ENCODE peak calls at places on chromosomes 13 and 19, in five cellular contexts. F, N, S, X and Q are unnamed samples.

GRCh38 chr13:37886879-37887278 is 17.3 kb upstream of the TRPC4 start:
- DNase-seq in N (no peak), S (no peak), F (no peak), X (no peak), Q (no peak)

GRCh38 chr19:9323557-9323918 is 441 bp upstream of the ZNF559 start:
- DNase-seq in S (peak), N (peak), F (peak), X (peak), Q (peak)

GRCh38 chr13:110509478-110509926 is 52.0 kb downstream of the RAB20 start:
- DNase-seq in X (no peak), N (no peak), F (no peak), S (no peak), Q (no peak)

GRCh38 chr13:95298971-95299627 is 2.2 kb downstream of the ABCC4 start:
- DNase-seq in F (peak), S (no peak), X (no peak), N (peak), Q (no peak)

GRCh38 chr13:23731709-23732108 is 157.5 kb downstream of the MIPEP start:
- DNase-seq in N (no peak), S (no peak), F (no peak), X (no peak), Q (no peak)

GRCh38 chr13:111326981-111327642 is 6.7 kb downstream of the TEX29 start:
- DNase-seq in S (no peak), N (no peak), F (no peak), X (no peak), Q (no peak)

GRCh38 chr19:7386308-7386707 is 37.6 kb downstream of the ARHGEF18 start:
- DNase-seq in F (no peak), X (no peak), S (no peak), N (peak), Q (no peak)

GRCh38 chr13:31431722-31432137 is 232.0 kb downstream of the B3GLCT start:
- DNase-seq in X (peak), N (peak), S (peak), F (peak), Q (peak)

GRCh38 chr19:45615795-45616708 is 14.0 kb upstream of the GPR4 start:
- DNase-seq in F (peak), S (peak), X (no peak), N (peak), Q (peak)

GRCh38 chr13:107466326-107466725 is 749.0 kb downstream of the LIG4 start:
- DNase-seq in S (no peak), X (no peak), F (peak), N (peak), Q (no peak)

GRCh38 chr19:54662730-54663129 is at the start of gene LILRB4:
- DNase-seq in N (peak), X (no peak), S (peak), F (no peak), Q (no peak)

DNA sequence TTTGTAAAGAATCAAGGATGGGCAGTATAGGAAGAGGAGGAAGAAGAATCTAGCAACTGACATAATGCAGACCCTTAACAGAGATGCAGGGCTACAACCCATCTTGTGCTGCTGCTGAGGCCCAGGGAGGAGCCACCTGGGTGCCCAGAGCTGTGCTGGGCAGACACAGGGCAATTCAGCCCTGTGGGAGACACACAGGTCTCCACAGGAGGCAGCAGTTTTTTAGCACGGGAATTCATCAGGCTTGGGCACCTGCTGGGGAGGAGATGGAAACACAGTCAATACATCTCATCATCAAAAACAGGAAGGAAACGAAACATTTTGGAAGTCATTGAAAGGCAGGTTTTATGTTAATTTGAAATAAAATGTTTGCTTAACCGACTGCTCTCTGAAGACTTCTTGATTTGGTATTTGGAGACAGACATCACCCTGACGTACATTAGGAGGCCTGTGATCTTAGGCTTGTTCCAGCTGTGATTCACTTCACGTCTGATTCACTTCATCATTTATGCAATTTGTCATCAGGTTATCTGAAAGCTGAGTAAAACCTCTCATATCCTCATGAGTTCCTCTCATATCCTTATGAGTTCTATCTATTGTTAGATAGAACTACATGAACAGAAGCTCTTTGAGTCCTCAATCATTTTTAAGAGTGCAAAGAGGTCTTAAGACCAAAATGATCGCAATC is 77.4 kb downstream of the CYSLTR2 start:
- DNase-seq in X (no peak), N (no peak), S (no peak), F (peak), Q (no peak)
- H3K27ac ChIP-seq in X (no peak), N (no peak), S (no peak), F (no peak), Q (no peak)

DNA sequence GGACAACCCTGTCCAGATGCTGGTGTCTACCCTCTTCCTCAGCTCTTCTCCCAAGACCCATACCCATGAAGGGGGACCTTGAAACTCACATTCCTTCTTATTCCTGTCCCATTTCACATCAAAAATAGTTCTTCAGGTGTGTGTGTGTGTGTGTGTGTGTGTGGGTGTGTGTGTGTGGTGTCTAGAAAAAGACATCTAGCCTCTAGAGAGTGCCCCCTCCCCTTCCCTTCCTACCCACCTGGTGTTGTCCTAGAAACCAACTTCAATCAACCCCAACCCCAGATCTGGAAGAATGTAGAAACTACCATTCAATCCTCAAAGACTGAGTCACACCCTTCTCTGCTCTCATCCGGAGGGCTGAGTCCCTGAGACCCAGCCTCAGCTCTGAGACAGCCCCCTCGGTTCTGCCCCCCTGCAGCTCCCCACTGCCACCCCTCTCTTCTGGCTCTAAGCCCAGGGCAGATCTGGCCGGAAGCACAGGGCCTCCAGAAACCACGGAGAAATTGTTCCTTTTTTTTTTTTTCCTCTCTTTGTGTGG is 3.5 kb downstream of the KCNN4 start:
- DNase-seq in F (no peak), S (no peak), X (no peak), N (no peak), Q (no peak)
- H3K27ac ChIP-seq in F (no peak), S (peak), X (no peak), N (no peak), Q (no peak)

GRCh38 chr13:65260938-65261880 is 1968.9 kb downstream of the PCDH9 start:
- DNase-seq in N (no peak), F (no peak), X (no peak), S (no peak), Q (no peak)
- H3K27ac ChIP-seq in N (no peak), F (no peak), X (no peak), S (no peak), Q (no peak)

GRCh38 chr13:74037762-74038161 is 96.4 kb downstream of the KLF12 start:
- DNase-seq in N (no peak), X (no peak), F (no peak), S (no peak), Q (no peak)
- H3K27ac ChIP-seq in N (peak), X (no peak), F (no peak), S (no peak), Q (no peak)

GRCh38 chr13:105821337-105821736 is 714.1 kb downstream of the EFNB2 start:
- DNase-seq in N (no peak), F (no peak), S (no peak), X (no peak), Q (no peak)

GRCh38 chr13:105827074-105827473 is 708.4 kb downstream of the EFNB2 start:
- DNase-seq in S (no peak), F (no peak), N (no peak), X (no peak), Q (no peak)

GRCh38 chr13:105820415-105820814 is 715.0 kb downstream of the EFNB2 start:
- DNase-seq in F (no peak), N (no peak), S (no peak), X (no peak), Q (no peak)

DNA sequence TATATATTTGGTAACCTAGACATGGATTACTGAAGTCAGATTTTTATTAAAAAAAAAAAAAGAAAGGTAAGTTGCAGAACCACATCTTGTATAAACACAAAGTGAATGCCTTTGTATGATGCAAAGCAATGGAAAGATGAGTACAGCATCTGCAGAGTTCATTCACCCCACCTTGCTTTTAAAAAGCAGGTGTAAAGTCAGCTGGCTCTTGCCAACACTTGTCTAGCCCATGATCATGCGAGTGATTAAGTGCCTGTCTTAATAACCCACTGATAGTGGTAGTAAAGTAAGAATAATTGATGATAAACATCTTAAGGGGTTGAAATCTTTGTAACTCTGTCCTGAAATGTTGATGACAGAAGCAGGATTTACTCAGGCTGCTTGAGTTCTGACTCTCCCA is 710.4 kb downstream of the EFNB2 start:
- DNase-seq in X (no peak), F (no peak), N (no peak), S (no peak), Q (no peak)
- H3K27ac ChIP-seq in X (no peak), F (no peak), N (no peak), S (no peak), Q (no peak)

GRCh38 chr19:27796073-27796472 is 1416.9 kb downstream of the UQCRFS1 start:
- DNase-seq in X (no peak), S (no peak), N (no peak), F (no peak), Q (no peak)

GRCh38 chr19:27793128-27793643 is 1419.8 kb downstream of the UQCRFS1 start:
- DNase-seq in N (peak), F (peak), X (peak), S (no peak), Q (peak)

GRCh38 chr19:27795369-27795768 is 1417.6 kb downstream of the UQCRFS1 start:
- DNase-seq in S (no peak), N (no peak), F (no peak), X (no peak), Q (no peak)

GRCh38 chr19:27793644-27794443 is 1419.1 kb downstream of the UQCRFS1 start:
- DNase-seq in F (peak), S (peak), X (peak), N (peak), Q (peak)

DNA sequence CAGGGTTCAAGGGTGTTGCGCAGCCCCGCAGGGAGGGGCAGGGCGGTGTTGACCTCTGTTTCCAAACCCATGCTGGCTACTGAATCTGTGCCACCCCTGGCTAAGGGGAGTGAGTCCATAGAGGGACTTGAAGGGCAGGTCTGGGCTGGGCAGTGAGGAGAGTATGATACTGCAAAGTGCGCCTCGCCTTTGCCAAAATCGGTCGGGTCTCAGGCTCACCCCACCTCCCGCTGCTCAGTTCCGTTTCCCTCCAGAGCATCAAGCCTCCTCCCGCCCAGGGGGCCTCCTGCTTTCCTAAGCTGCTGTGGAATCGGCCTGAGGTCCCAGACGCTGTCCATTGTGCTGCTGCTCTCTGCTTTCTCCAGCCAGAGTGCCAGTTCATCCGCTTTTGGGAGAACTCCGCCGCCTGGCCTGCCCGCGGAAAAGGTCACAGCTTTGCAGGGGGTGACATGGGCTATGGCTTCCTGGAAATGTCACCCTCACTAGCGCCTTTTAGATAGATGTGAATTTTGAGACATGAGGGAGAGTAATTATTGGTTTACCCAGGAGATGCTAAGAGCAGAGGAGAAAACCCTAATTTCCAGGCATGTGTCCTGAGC is 1418.4 kb downstream of the UQCRFS1 start:
- DNase-seq in N (no peak), X (no peak), S (no peak), F (peak), Q (no peak)
- H3K27ac ChIP-seq in N (no peak), X (peak), S (peak), F (peak), Q (peak)

DNA sequence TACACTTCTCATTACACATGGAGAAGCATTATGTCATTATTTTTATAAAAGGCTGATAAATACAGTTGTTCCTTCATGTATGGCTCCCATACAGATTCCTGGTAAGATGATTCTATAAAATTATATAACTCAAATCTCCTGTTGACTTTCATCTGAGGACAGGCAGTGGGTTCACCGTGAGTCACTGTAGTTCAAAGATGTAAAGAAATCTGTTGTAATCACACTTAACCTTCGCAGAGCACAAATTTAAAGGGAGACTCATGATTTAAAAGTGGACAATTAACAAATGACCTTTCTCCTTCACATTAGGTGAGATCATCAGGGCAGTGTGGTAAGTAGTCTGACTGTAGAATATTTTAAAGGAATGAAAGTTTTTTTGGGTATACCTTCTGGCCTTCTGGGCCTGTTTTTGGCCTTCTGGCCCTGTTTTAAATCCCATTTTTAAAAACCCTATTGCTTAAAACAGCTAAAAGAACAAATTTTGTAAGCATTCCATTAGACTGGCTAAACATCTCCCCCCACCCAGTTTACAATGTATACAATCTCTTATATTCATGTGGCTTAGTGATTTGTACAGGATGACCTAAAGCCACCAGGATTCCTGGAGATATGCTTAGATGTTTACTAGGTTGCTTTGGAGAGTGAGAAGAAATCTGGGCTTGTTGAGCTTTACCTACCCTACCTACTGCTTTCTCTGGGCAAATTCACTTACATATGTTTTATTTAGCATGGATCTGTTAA is 171.2 kb downstream of the ITGBL1 start:
- DNase-seq in F (peak), X (no peak), S (no peak), N (peak), Q (no peak)
- H3K27ac ChIP-seq in F (peak), X (no peak), S (no peak), N (no peak), Q (no peak)